ENCODE peak calls at places on chromosomes 4 and X, in ten cellular contexts. O is Peyer's patch; S is H1; G is mammary epithelial cell; K is endodermal cell; T is naive thymus-derived CD4-positive, alpha-beta T cell; P is mesenchymal stem cell; L is CD8-positive, alpha-beta T cell; Z is PC-9; C is heart left ventricle. A is an unnamed sample. For H3K4me1 and H3K36me3, the result is how much of the 10 kb centered on the place peaks cover.

GRCh38 chr4:16239086-16239485 is 12.8 kb upstream of the TAPT1 start:
- DNase-seq in T (no peak), K (no peak), G (no peak), L (no peak), P (no peak), C (no peak), S (no peak), O (no peak), Z (no peak), A (no peak)

GRCh38 chr4:154491341-154491679 is 289 bp downstream of the DCHS2 start:
- DNase-seq in S (no peak), L (no peak), C (no peak), Z (peak), T (no peak), O (no peak), G (peak), P (peak), K (peak), A (no peak)

GRCh38 chrX:11787564-11787963 is 29.5 kb downstream of the MSL3 start:
- DNase-seq in K (peak), S (peak), C (peak), G (no peak), Z (no peak), L (peak), P (peak), T (peak), O (peak), A (peak)

GRCh38 chr4:87420431-87420830 is 1.9 kb upstream of the NUDT9 start:
- DNase-seq in K (no peak), L (no peak), G (no peak), S (no peak), O (no peak), P (no peak), Z (no peak), C (no peak), T (no peak), A (no peak)

GRCh38 chr4:3716876-3717235 is 49.3 kb upstream of the ADRA2C start:
- DNase-seq in P (no peak), S (no peak), G (no peak), K (no peak), L (no peak), O (no peak), T (no peak), Z (no peak), C (no peak), A (no peak)

GRCh38 chr4:114980932-114981693 is 132.3 kb downstream of the NDST4 start:
- DNase-seq in T (no peak), Z (no peak), S (no peak), C (no peak), L (no peak), P (no peak), O (no peak), K (no peak), G (no peak), A (no peak)

GRCh38 chr4:2861631-2862436 is 18.2 kb downstream of the ADD1 start:
- DNase-seq in Z (no peak), C (no peak), L (no peak), G (no peak), K (no peak), P (peak), T (no peak), O (no peak), S (peak), A (no peak)

GRCh38 chrX:13482764-13483552 is 86.4 kb upstream of the EGFL6 start:
- DNase-seq in L (no peak), C (no peak), K (no peak), T (no peak), P (no peak), Z (no peak), S (no peak), G (no peak), O (peak), A (no peak)

GRCh38 chrX:154093965-154094364 is 3.6 kb downstream of the MECP2 start:
- DNase-seq in S (no peak), L (no peak), K (peak), G (no peak), Z (no peak), T (no peak), P (no peak), O (no peak), C (no peak), A (no peak)
- H3K4me1 ChIP-seq in S (under half), L (half or more), K (under half), G (under half), Z (under half), T (under half), P (under half), O (under half), C (under half), A (half or more)

DNA sequence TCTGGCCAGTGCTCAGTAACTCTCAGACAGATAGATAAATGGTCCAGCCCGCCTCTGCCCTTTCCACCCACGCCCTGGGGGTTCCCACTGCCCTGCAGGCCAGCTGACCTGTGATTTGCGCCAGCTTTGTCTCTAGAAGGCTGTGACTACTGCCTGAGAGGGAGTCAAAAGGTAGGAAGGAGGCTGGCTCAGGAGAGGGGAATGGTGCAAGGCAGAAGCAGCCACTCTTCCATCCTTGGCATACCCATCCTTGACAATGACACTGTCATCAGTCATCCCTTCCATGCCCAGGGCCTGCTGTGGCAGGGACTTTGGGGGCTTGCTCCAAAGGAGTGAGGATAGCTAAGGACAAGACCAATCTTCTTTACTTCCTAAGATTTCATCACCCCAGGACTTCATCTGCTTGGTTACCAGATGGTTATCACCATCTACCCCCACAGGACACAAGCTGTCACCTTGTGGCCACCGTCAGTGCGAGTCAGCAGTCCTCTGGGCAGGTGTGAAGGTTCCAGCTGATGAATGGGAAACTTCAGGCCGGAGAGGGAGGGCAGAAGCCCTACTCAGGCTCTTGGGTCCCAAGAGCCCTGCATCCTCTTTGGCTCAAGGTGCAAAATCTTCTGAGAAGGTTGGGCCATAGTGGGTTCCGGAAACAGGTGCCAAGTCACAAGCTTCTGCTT is 49.5 kb downstream of the SEPSECS start:
- DNase-seq in T (no peak), O (no peak), L (no peak), P (no peak), C (no peak), S (no peak), G (no peak), K (no peak), Z (no peak), A (no peak)
- H3K27ac ChIP-seq in T (no peak), O (no peak), L (no peak), P (no peak), C (no peak), S (no peak), G (no peak), K (no peak), Z (no peak), A (no peak)

DNA sequence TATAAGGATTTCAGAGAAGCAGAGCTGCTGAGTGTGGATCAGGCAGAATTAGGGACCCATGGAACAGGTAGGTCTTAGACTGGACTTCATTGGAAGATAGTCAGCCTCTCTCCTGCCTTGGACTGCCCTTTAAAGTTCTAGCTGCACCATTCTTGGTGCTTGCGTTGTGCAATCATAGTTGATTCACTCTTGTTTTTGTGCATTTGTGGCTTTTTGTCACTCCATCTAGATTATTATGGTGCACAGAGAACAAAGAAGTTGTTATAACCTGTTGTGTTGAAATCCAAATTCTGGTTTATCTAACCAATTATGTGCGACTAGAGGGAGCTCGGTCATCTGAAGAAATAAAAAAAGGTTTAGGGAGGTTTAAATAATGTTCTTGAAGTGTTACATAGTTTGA is 59.3 kb downstream of the JADE1 start:
- DNase-seq in Z (no peak), K (no peak), S (peak), C (no peak), P (no peak), L (no peak), G (peak), O (no peak), T (no peak), A (no peak)
- H3K36me3 ChIP-seq in Z (under half), K (half or more), S (half or more), C (under half), P (under half), L (under half), G (under half), O (under half), T (half or more), A (under half)

GRCh38 chr4:128821151-128821550 is 11.7 kb downstream of the JADE1 start:
- DNase-seq in O (no peak), L (no peak), K (no peak), G (no peak), C (no peak), P (no peak), Z (no peak), T (no peak), S (no peak), A (no peak)
- H3K4me1 ChIP-seq in O (under half), L (under half), K (under half), G (under half), C (under half), P (under half), Z (under half), T (under half), S (under half), A (half or more)

GRCh38 chrX:70001269-70001668 is 48.5 kb downstream of the AWAT2 start:
- DNase-seq in P (no peak), K (no peak), T (no peak), S (no peak), Z (no peak), C (peak), O (no peak), L (no peak), G (no peak), A (no peak)

GRCh38 chrX:69991685-69992084 is 58.1 kb downstream of the AWAT2 start:
- DNase-seq in K (no peak), S (no peak), L (no peak), P (no peak), O (no peak), Z (no peak), G (no peak), T (no peak), C (peak), A (no peak)

GRCh38 chrX:69996102-69996468 is 53.7 kb downstream of the AWAT2 start:
- DNase-seq in K (no peak), L (no peak), C (no peak), O (no peak), G (no peak), Z (no peak), T (no peak), S (no peak), P (no peak), A (no peak)

GRCh38 chrX:69993494-69993893 is 56.2 kb downstream of the AWAT2 start:
- DNase-seq in T (no peak), Z (no peak), S (no peak), O (no peak), G (no peak), P (no peak), C (no peak), K (no peak), L (no peak), A (no peak)

DNA sequence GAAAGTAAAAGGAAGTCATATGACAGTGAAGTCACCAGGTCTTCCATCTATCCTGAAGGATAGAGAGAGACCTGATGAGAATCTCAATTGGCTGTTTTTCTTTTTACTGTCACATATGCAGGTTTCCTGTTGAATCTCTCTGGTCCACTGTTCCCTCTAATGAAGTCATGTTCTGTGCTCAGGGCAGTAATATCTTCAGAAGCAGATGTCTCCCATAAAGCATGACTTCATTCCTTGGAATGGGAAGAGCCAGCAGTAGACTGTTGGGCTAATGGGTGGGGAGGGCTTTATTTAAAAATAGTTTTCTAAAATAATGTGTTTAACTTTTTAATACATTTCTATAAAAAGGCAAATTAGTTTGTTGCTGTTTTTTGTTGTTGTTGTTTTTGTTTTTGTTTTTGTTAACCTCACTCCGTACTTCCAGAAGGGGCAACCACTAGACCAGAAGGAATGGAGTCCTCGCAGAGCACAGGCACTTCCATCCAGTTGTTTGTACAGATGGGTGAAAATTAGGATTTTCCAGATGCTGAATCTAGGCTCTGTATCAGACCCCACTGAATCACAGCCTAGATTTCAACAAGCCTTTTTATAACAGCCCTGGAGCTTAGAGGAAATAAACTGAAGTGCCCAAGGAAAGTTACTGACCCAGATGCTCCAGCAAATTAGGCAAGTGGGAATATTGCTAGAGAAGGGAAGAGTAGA is 54.2 kb downstream of the AWAT2 start:
- DNase-seq in Z (no peak), O (no peak), C (no peak), G (no peak), P (no peak), L (no peak), S (no peak), T (no peak), K (no peak), A (no peak)
- H3K27ac ChIP-seq in Z (no peak), O (no peak), C (no peak), G (no peak), P (no peak), L (no peak), S (no peak), T (no peak), K (no peak), A (no peak)

GRCh38 chr4:184641022-184641421 is 8.2 kb downstream of the CASP3 start:
- DNase-seq in T (no peak), S (no peak), C (no peak), L (no peak), K (no peak), O (no peak), G (no peak), P (no peak), Z (no peak), A (no peak)

GRCh38 chr4:184636897-184637296 is 12.3 kb downstream of the CASP3 start:
- DNase-seq in S (no peak), L (no peak), Z (no peak), K (no peak), C (no peak), O (no peak), G (no peak), P (no peak), T (no peak), A (no peak)

GRCh38 chr4:184632842-184633241 is 16.4 kb downstream of the CASP3 start:
- DNase-seq in Z (no peak), T (no peak), K (no peak), S (no peak), G (no peak), C (no peak), L (no peak), O (no peak), P (no peak), A (no peak)

GRCh38 chr4:184635381-184635780 is 13.9 kb downstream of the CASP3 start:
- DNase-seq in K (no peak), T (no peak), L (no peak), C (no peak), G (no peak), Z (no peak), O (no peak), S (no peak), P (no peak), A (no peak)

GRCh38 chr4:184636144-184636543 is 13.1 kb downstream of the CASP3 start:
- DNase-seq in K (no peak), Z (no peak), G (no peak), C (no peak), S (no peak), P (no peak), T (no peak), O (no peak), L (no peak), A (no peak)
- H3K36me3 ChIP-seq in K (half or more), Z (under half), G (under half), C (under half), S (under half), P (under half), T (under half), O (under half), L (under half), A (under half)

GRCh38 chr4:7859350-7859749 is 80.3 kb downstream of the AFAP1 start:
- DNase-seq in C (no peak), G (no peak), Z (no peak), K (no peak), S (no peak), L (no peak), T (no peak), P (no peak), O (no peak), A (no peak)
- H3K4me1 ChIP-seq in C (under half), G (under half), Z (under half), K (under half), S (under half), L (under half), T (under half), P (under half), O (under half), A (under half)

GRCh38 chrX:66164470-66164869 is 423 bp downstream of the HEPH start:
- DNase-seq in L (no peak), P (no peak), S (no peak), K (no peak), G (peak), Z (no peak), T (no peak), C (no peak), O (no peak), A (no peak)

GRCh38 chrX:66164931-66165330 is 884 bp downstream of the HEPH start:
- DNase-seq in G (no peak), L (no peak), K (no peak), O (no peak), C (no peak), S (no peak), T (no peak), Z (no peak), P (no peak), A (no peak)

GRCh38 chrX:66163849-66164401 is at the start of gene HEPH:
- DNase-seq in O (no peak), P (peak), Z (no peak), T (no peak), C (no peak), K (peak), L (no peak), G (peak), S (peak), A (no peak)

GRCh38 chrX:66162331-66162822 is 1.7 kb upstream of the HEPH start:
- DNase-seq in G (peak), S (no peak), K (no peak), T (no peak), C (no peak), L (no peak), P (no peak), Z (no peak), O (peak), A (no peak)

GRCh38 chrX:66163447-66163846 is 600 bp upstream of the HEPH start:
- DNase-seq in C (no peak), O (no peak), K (no peak), P (no peak), L (no peak), Z (no peak), S (no peak), T (no peak), G (no peak), A (no peak)
- H3K27ac ChIP-seq in C (no peak), O (peak), K (no peak), P (no peak), L (no peak), Z (no peak), S (no peak), T (no peak), G (no peak), A (no peak)

DNA sequence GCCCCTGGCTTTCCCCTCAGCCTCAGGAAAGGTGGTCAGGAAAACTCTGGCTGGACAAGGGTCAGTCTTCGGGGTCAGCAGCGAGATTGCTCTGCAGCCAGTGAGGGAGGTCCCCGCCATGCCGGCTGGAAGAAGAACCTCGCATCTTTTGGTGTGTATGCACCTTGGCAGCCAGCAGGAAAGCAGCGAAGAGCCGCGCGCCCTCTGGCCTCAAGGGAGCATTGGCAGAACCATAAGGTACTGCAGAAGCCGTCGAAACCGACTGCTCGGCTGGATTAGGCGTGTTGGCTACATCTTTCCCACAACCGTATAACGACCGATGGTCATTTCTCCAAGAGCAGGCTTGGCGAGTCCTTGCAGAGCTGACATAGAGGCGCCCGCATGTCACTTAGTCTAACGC is 48.3 kb downstream of the GPR143 start:
- DNase-seq in T (no peak), L (no peak), K (no peak), O (no peak), Z (no peak), P (no peak), C (no peak), S (no peak), G (no peak), A (no peak)
- H3K36me3 ChIP-seq in T (under half), L (under half), K (under half), O (under half), Z (under half), P (half or more), C (under half), S (under half), G (under half), A (under half)